ENCODE peak calls at places on chromosomes 1 and 21, in six cellular contexts. K is T-helper 17 cell; V is activated CD8-positive, alpha-beta memory T cell treated with anti-CD3 and anti-CD28 coated beads, Interleukin-2, amount 50 U/mL, for 4 hours; W is effector CD8-positive, alpha-beta T cell; D is AG20443; A is EL. Z is an unnamed sample.

GRCh38 chr21:25903599-25903998 is 168.8 kb downstream of the GABPA start:
- DNase-seq in K (no peak), V (no peak), W (no peak), D (no peak), A (no peak), Z (peak; percentile 34)

GRCh38 chr1:28580706-28581530 is 11.1 kb upstream of the RAB42 start:
- DNase-seq in K (no peak), V (peak; percentile 61), W (no peak), D (peak; percentile 49), A (peak; percentile 34), Z (peak; percentile 24)

GRCh38 chr1:173477286-173478098 is at the start of gene PRDX6:
- DNase-seq in K (no peak), V (peak; percentile 84), W (peak; percentile 83), D (peak; percentile 72), A (no peak), Z (no peak)

GRCh38 chr1:38789498-38790169 is 69.9 kb downstream of the RRAGC start:
- DNase-seq in K (no peak), V (no peak), W (no peak), D (no peak), A (no peak), Z (no peak)

GRCh38 chr1:180261524-180262160 is 31.6 kb downstream of the LHX4 start:
- DNase-seq in K (no peak), V (no peak), W (no peak), D (no peak), A (no peak), Z (no peak)

GRCh38 chr1:56189946-56190920 is 389.1 kb downstream of the PLPP3 start:
- DNase-seq in K (no peak), V (no peak), W (no peak), D (no peak), A (no peak), Z (peak; percentile 71)

GRCh38 chr1:36203554-36204346 is 20.5 kb upstream of the THRAP3 start:
- DNase-seq in K (no peak), V (no peak), W (no peak), D (peak; percentile 50), A (peak; percentile 55), Z (peak; percentile 62)

GRCh38 chr21:45010860-45011259 is 63.5 kb upstream of the ADARB1 start:
- DNase-seq in K (no peak), V (no peak), W (no peak), D (no peak), A (no peak), Z (no peak)

GRCh38 chr1:31639543-31639942 is 5.1 kb downstream of the PEF1 start:
- DNase-seq in K (no peak), V (no peak), W (no peak), D (peak; percentile 78), A (peak; percentile 54), Z (no peak)

GRCh38 chr1:94063379-94063778 is 57.6 kb downstream of the ABCA4 start:
- DNase-seq in K (no peak), V (no peak), W (no peak), D (peak; percentile 55), A (peak; percentile 46), Z (peak; percentile 28)

GRCh38 chr1:29633271-29633615 is 396.9 kb downstream of the PTPRU start:
- DNase-seq in K (no peak), V (no peak), W (no peak), D (no peak), A (no peak), Z (no peak)

GRCh38 chr1:16718908-16719533 is 21.3 kb upstream of the RNU1-4 start:
- DNase-seq in K (no peak), V (no peak), W (no peak), D (no peak), A (peak; percentile 6), Z (no peak)

GRCh38 chr21:41147096-41147978 is 20.6 kb upstream of the BACE2 start:
- DNase-seq in K (no peak), V (no peak), W (no peak), D (no peak), A (no peak), Z (no peak)

GRCh38 chr1:211632117-211632807 is 43.2 kb downstream of the NEK2 start:
- DNase-seq in K (no peak), V (no peak), W (no peak), D (no peak), A (no peak), Z (no peak)

GRCh38 chr1:143584508-143584907 is 387.3 kb downstream of the FAM72C start:
- DNase-seq in K (no peak), V (no peak), W (no peak), D (no peak), A (no peak), Z (no peak)

GRCh38 chr1:78516716-78517115 is 25.9 kb downstream of the PTGFR start:
- DNase-seq in K (no peak), V (no peak), W (no peak), D (no peak), A (no peak), Z (no peak)

GRCh38 chr1:171344473-171344820 is 30.5 kb downstream of the FMO4 start:
- DNase-seq in K (no peak), V (no peak), W (no peak), D (peak; percentile 12), A (no peak), Z (no peak)

GRCh38 chr1:174902531-174903099 is 97.1 kb upstream of the CACYBP start:
- DNase-seq in K (no peak), V (no peak), W (no peak), D (no peak), A (no peak), Z (no peak)

GRCh38 chr1:66729130-66729922 is 22.9 kb upstream of the DYNLT5 start:
- DNase-seq in K (no peak), V (no peak), W (no peak), D (no peak), A (no peak), Z (no peak)

GRCh38 chr1:24770891-24771290 is 25.6 kb downstream of the CLIC4 start:
- DNase-seq in K (no peak), V (no peak), W (no peak), D (no peak), A (peak; percentile 41), Z (no peak)

GRCh38 chr1:6508154-6508875 is 16.8 kb upstream of the PLEKHG5 start:
- DNase-seq in K (no peak), V (no peak), W (no peak), D (no peak), A (no peak), Z (no peak)

GRCh38 chr1:157862114-157863070 is 20.8 kb upstream of the CD5L start:
- DNase-seq in K (no peak), V (no peak), W (no peak), D (no peak), A (no peak), Z (no peak)

GRCh38 chr1:119542492-119542946 is 35.5 kb downstream of the HSD3B1 start:
- DNase-seq in K (no peak), V (no peak), W (no peak), D (peak; percentile 17), A (no peak), Z (no peak)

GRCh38 chr1:11341881-11342552 is 69.0 kb downstream of the UBIAD1 start:
- DNase-seq in K (no peak), V (no peak), W (no peak), D (no peak), A (no peak), Z (no peak)

GRCh38 chr1:46133946-46134345 is 1.5 kb upstream of the PIK3R3 start:
- DNase-seq in K (no peak), V (no peak), W (no peak), D (no peak), A (no peak), Z (no peak)

GRCh38 chr1:150628766-150629114 is 672 bp downstream of the ENSA start:
- DNase-seq in K (no peak), V (no peak), W (no peak), D (no peak), A (no peak), Z (no peak)

GRCh38 chr1:72623299-72623708 is 341.0 kb upstream of the NEGR1 start:
- DNase-seq in K (no peak), V (no peak), W (no peak), D (peak; percentile 44), A (peak; percentile 58), Z (peak; percentile 66)

GRCh38 chr1:30682396-30683275 is 40.7 kb downstream of the MATN1 start:
- DNase-seq in K (no peak), V (no peak), W (no peak), D (no peak), A (no peak), Z (no peak)

GRCh38 chr1:55311057-55311631 is 96.0 kb upstream of the USP24 start:
- DNase-seq in K (no peak), V (no peak), W (no peak), D (peak; percentile 40), A (peak; percentile 86), Z (no peak)